ENCODE peak calls at places on chromosomes 12 and 14, in seven cellular contexts. One of them, this sample, is unnamed.

GRCh38 chr12:121789800-121790748 is 3.4 kb downstream of the RHOF start:
- DNase-seq in stimulated activated CD4-positive, alpha-beta T cell treated with anti-CD3 and anti-CD28 coated beads, Interleukin-15, amount 100 ng/mL, for 1 hour: peak
- DNase-seq in NCI-H1105 treated with DMSO at 0.1 percent for 48 hours: no peak
- DNase-seq in A549: no peak
- DNase-seq in naive thymus-derived CD8-positive, alpha-beta T cell: peak
- DNase-seq in transverse colon: peak
- DNase-seq in heart right ventricle: peak
- DNase-seq in this sample: peak

GRCh38 chr12:91364591-91365184 is 182.1 kb upstream of the DCN start:
- DNase-seq in A549: no peak
- DNase-seq in stimulated activated CD4-positive, alpha-beta T cell treated with anti-CD3 and anti-CD28 coated beads, Interleukin-15, amount 100 ng/mL, for 1 hour: no peak
- DNase-seq in heart right ventricle: no peak
- DNase-seq in naive thymus-derived CD8-positive, alpha-beta T cell: no peak
- DNase-seq in NCI-H1105 treated with DMSO at 0.1 percent for 48 hours: no peak
- DNase-seq in transverse colon: no peak
- DNase-seq in this sample: no peak

GRCh38 chr12:122423258-122424165 is 1.0 kb upstream of the CLIP1 start:
- DNase-seq in stimulated activated CD4-positive, alpha-beta T cell treated with anti-CD3 and anti-CD28 coated beads, Interleukin-15, amount 100 ng/mL, for 1 hour: no peak
- DNase-seq in heart right ventricle: peak
- DNase-seq in naive thymus-derived CD8-positive, alpha-beta T cell: no peak
- DNase-seq in NCI-H1105 treated with DMSO at 0.1 percent for 48 hours: peak
- DNase-seq in transverse colon: peak
- DNase-seq in A549: no peak
- DNase-seq in this sample: no peak

GRCh38 chr12:122030427-122030825 is 8.7 kb downstream of the BCL7A start:
- DNase-seq in heart right ventricle: no peak
- DNase-seq in NCI-H1105 treated with DMSO at 0.1 percent for 48 hours: no peak
- DNase-seq in stimulated activated CD4-positive, alpha-beta T cell treated with anti-CD3 and anti-CD28 coated beads, Interleukin-15, amount 100 ng/mL, for 1 hour: no peak
- DNase-seq in naive thymus-derived CD8-positive, alpha-beta T cell: no peak
- DNase-seq in A549: no peak
- DNase-seq in transverse colon: no peak
- DNase-seq in this sample: no peak

GRCh38 chr14:29320261-29320660 is 553.7 kb downstream of the FOXG1 start:
- DNase-seq in naive thymus-derived CD8-positive, alpha-beta T cell: no peak
- DNase-seq in heart right ventricle: no peak
- DNase-seq in A549: no peak
- DNase-seq in transverse colon: no peak
- DNase-seq in stimulated activated CD4-positive, alpha-beta T cell treated with anti-CD3 and anti-CD28 coated beads, Interleukin-15, amount 100 ng/mL, for 1 hour: no peak
- DNase-seq in NCI-H1105 treated with DMSO at 0.1 percent for 48 hours: no peak
- DNase-seq in this sample: no peak

GRCh38 chr12:120352117-120352516 is 16.8 kb downstream of the MSI1 start:
- DNase-seq in heart right ventricle: no peak
- DNase-seq in naive thymus-derived CD8-positive, alpha-beta T cell: no peak
- DNase-seq in NCI-H1105 treated with DMSO at 0.1 percent for 48 hours: no peak
- DNase-seq in A549: no peak
- DNase-seq in stimulated activated CD4-positive, alpha-beta T cell treated with anti-CD3 and anti-CD28 coated beads, Interleukin-15, amount 100 ng/mL, for 1 hour: no peak
- DNase-seq in transverse colon: no peak
- DNase-seq in this sample: no peak

GRCh38 chr14:100567009-100567876 is 20.0 kb downstream of the BEGAIN start:
- DNase-seq in naive thymus-derived CD8-positive, alpha-beta T cell: no peak
- DNase-seq in heart right ventricle: no peak
- DNase-seq in NCI-H1105 treated with DMSO at 0.1 percent for 48 hours: no peak
- DNase-seq in transverse colon: no peak
- DNase-seq in stimulated activated CD4-positive, alpha-beta T cell treated with anti-CD3 and anti-CD28 coated beads, Interleukin-15, amount 100 ng/mL, for 1 hour: no peak
- DNase-seq in A549: no peak
- DNase-seq in this sample: no peak

GRCh38 chr12:6494351-6494743 is 445 bp downstream of the NCAPD2 start:
- DNase-seq in heart right ventricle: no peak
- DNase-seq in transverse colon: no peak
- DNase-seq in stimulated activated CD4-positive, alpha-beta T cell treated with anti-CD3 and anti-CD28 coated beads, Interleukin-15, amount 100 ng/mL, for 1 hour: no peak
- DNase-seq in A549: no peak
- DNase-seq in naive thymus-derived CD8-positive, alpha-beta T cell: no peak
- DNase-seq in NCI-H1105 treated with DMSO at 0.1 percent for 48 hours: no peak
- DNase-seq in this sample: no peak

GRCh38 chr14:72665259-72665658 is 228.6 kb downstream of the DPF3 start:
- DNase-seq in NCI-H1105 treated with DMSO at 0.1 percent for 48 hours: no peak
- DNase-seq in A549: peak
- DNase-seq in transverse colon: no peak
- DNase-seq in heart right ventricle: no peak
- DNase-seq in stimulated activated CD4-positive, alpha-beta T cell treated with anti-CD3 and anti-CD28 coated beads, Interleukin-15, amount 100 ng/mL, for 1 hour: no peak
- DNase-seq in naive thymus-derived CD8-positive, alpha-beta T cell: no peak
- DNase-seq in this sample: no peak

GRCh38 chr12:19799216-19799615 is 359.9 kb downstream of the AEBP2 start:
- DNase-seq in heart right ventricle: no peak
- DNase-seq in A549: no peak
- DNase-seq in naive thymus-derived CD8-positive, alpha-beta T cell: no peak
- DNase-seq in NCI-H1105 treated with DMSO at 0.1 percent for 48 hours: no peak
- DNase-seq in transverse colon: no peak
- DNase-seq in stimulated activated CD4-positive, alpha-beta T cell treated with anti-CD3 and anti-CD28 coated beads, Interleukin-15, amount 100 ng/mL, for 1 hour: no peak
- DNase-seq in this sample: no peak

GRCh38 chr12:139585-139984 is 73.0 kb downstream of the IQSEC3 start:
- DNase-seq in stimulated activated CD4-positive, alpha-beta T cell treated with anti-CD3 and anti-CD28 coated beads, Interleukin-15, amount 100 ng/mL, for 1 hour: no peak
- DNase-seq in A549: no peak
- DNase-seq in NCI-H1105 treated with DMSO at 0.1 percent for 48 hours: no peak
- DNase-seq in heart right ventricle: no peak
- DNase-seq in naive thymus-derived CD8-positive, alpha-beta T cell: no peak
- DNase-seq in transverse colon: no peak
- DNase-seq in this sample: no peak

GRCh38 chr14:101955695-101956161 is 8.6 kb upstream of the DYNC1H1 start:
- DNase-seq in naive thymus-derived CD8-positive, alpha-beta T cell: no peak
- DNase-seq in stimulated activated CD4-positive, alpha-beta T cell treated with anti-CD3 and anti-CD28 coated beads, Interleukin-15, amount 100 ng/mL, for 1 hour: no peak
- DNase-seq in heart right ventricle: no peak
- DNase-seq in A549: no peak
- DNase-seq in transverse colon: no peak
- DNase-seq in NCI-H1105 treated with DMSO at 0.1 percent for 48 hours: no peak
- DNase-seq in this sample: no peak

GRCh38 chr14:103867523-103867953 is 20.2 kb upstream of the PPP1R13B start:
- DNase-seq in NCI-H1105 treated with DMSO at 0.1 percent for 48 hours: peak
- DNase-seq in heart right ventricle: peak
- DNase-seq in transverse colon: peak
- DNase-seq in stimulated activated CD4-positive, alpha-beta T cell treated with anti-CD3 and anti-CD28 coated beads, Interleukin-15, amount 100 ng/mL, for 1 hour: no peak
- DNase-seq in naive thymus-derived CD8-positive, alpha-beta T cell: no peak
- DNase-seq in A549: no peak
- DNase-seq in this sample: peak

GRCh38 chr12:52612431-52613290 is 5.7 kb downstream of the KRT73 start:
- DNase-seq in A549: no peak
- DNase-seq in stimulated activated CD4-positive, alpha-beta T cell treated with anti-CD3 and anti-CD28 coated beads, Interleukin-15, amount 100 ng/mL, for 1 hour: no peak
- DNase-seq in transverse colon: no peak
- DNase-seq in naive thymus-derived CD8-positive, alpha-beta T cell: no peak
- DNase-seq in heart right ventricle: no peak
- DNase-seq in NCI-H1105 treated with DMSO at 0.1 percent for 48 hours: no peak
- DNase-seq in this sample: no peak

GRCh38 chr14:85288041-85288440 is 241.9 kb upstream of the FLRT2 start:
- DNase-seq in NCI-H1105 treated with DMSO at 0.1 percent for 48 hours: no peak
- DNase-seq in stimulated activated CD4-positive, alpha-beta T cell treated with anti-CD3 and anti-CD28 coated beads, Interleukin-15, amount 100 ng/mL, for 1 hour: no peak
- DNase-seq in heart right ventricle: no peak
- DNase-seq in A549: no peak
- DNase-seq in transverse colon: no peak
- DNase-seq in naive thymus-derived CD8-positive, alpha-beta T cell: no peak
- DNase-seq in this sample: no peak

GRCh38 chr12:6843118-6843902 is 2.6 kb downstream of the GNB3 start:
- DNase-seq in naive thymus-derived CD8-positive, alpha-beta T cell: no peak
- DNase-seq in A549: no peak
- DNase-seq in transverse colon: peak
- DNase-seq in heart right ventricle: no peak
- DNase-seq in stimulated activated CD4-positive, alpha-beta T cell treated with anti-CD3 and anti-CD28 coated beads, Interleukin-15, amount 100 ng/mL, for 1 hour: no peak
- DNase-seq in NCI-H1105 treated with DMSO at 0.1 percent for 48 hours: no peak
- DNase-seq in this sample: no peak

GRCh38 chr14:44163946-44164345 is 343.1 kb downstream of the FSCB start:
- DNase-seq in NCI-H1105 treated with DMSO at 0.1 percent for 48 hours: no peak
- DNase-seq in heart right ventricle: no peak
- DNase-seq in A549: no peak
- DNase-seq in transverse colon: no peak
- DNase-seq in naive thymus-derived CD8-positive, alpha-beta T cell: no peak
- DNase-seq in stimulated activated CD4-positive, alpha-beta T cell treated with anti-CD3 and anti-CD28 coated beads, Interleukin-15, amount 100 ng/mL, for 1 hour: no peak
- DNase-seq in this sample: no peak

GRCh38 chr12:117439531-117440001 is 78.1 kb upstream of the NOS1 start:
- DNase-seq in NCI-H1105 treated with DMSO at 0.1 percent for 48 hours: no peak
- DNase-seq in A549: no peak
- DNase-seq in stimulated activated CD4-positive, alpha-beta T cell treated with anti-CD3 and anti-CD28 coated beads, Interleukin-15, amount 100 ng/mL, for 1 hour: no peak
- DNase-seq in heart right ventricle: peak
- DNase-seq in transverse colon: no peak
- DNase-seq in naive thymus-derived CD8-positive, alpha-beta T cell: no peak
- DNase-seq in this sample: no peak

GRCh38 chr14:74595006-74595735 is 16.9 kb downstream of the LTBP2 start:
- DNase-seq in stimulated activated CD4-positive, alpha-beta T cell treated with anti-CD3 and anti-CD28 coated beads, Interleukin-15, amount 100 ng/mL, for 1 hour: no peak
- DNase-seq in naive thymus-derived CD8-positive, alpha-beta T cell: peak
- DNase-seq in A549: no peak
- DNase-seq in heart right ventricle: peak
- DNase-seq in transverse colon: peak
- DNase-seq in NCI-H1105 treated with DMSO at 0.1 percent for 48 hours: no peak
- DNase-seq in this sample: no peak

GRCh38 chr14:35155962-35156361 is 33.6 kb downstream of the PRORP start:
- DNase-seq in naive thymus-derived CD8-positive, alpha-beta T cell: no peak
- DNase-seq in stimulated activated CD4-positive, alpha-beta T cell treated with anti-CD3 and anti-CD28 coated beads, Interleukin-15, amount 100 ng/mL, for 1 hour: no peak
- DNase-seq in NCI-H1105 treated with DMSO at 0.1 percent for 48 hours: no peak
- DNase-seq in transverse colon: no peak
- DNase-seq in A549: no peak
- DNase-seq in heart right ventricle: no peak
- DNase-seq in this sample: no peak

GRCh38 chr14:30874120-30874998 is at the start of gene COCH:
- DNase-seq in stimulated activated CD4-positive, alpha-beta T cell treated with anti-CD3 and anti-CD28 coated beads, Interleukin-15, amount 100 ng/mL, for 1 hour: no peak
- DNase-seq in heart right ventricle: peak
- DNase-seq in transverse colon: peak
- DNase-seq in naive thymus-derived CD8-positive, alpha-beta T cell: peak
- DNase-seq in A549: peak
- DNase-seq in NCI-H1105 treated with DMSO at 0.1 percent for 48 hours: peak
- DNase-seq in this sample: peak

GRCh38 chr12:6896846-6897435 is 7.7 kb upstream of the LRRC23 start:
- DNase-seq in NCI-H1105 treated with DMSO at 0.1 percent for 48 hours: no peak
- DNase-seq in heart right ventricle: no peak
- DNase-seq in naive thymus-derived CD8-positive, alpha-beta T cell: no peak
- DNase-seq in transverse colon: no peak
- DNase-seq in A549: no peak
- DNase-seq in stimulated activated CD4-positive, alpha-beta T cell treated with anti-CD3 and anti-CD28 coated beads, Interleukin-15, amount 100 ng/mL, for 1 hour: no peak
- DNase-seq in this sample: no peak

GRCh38 chr12:48972213-48973021 is 882 bp upstream of the WNT10B start:
- DNase-seq in heart right ventricle: no peak
- DNase-seq in NCI-H1105 treated with DMSO at 0.1 percent for 48 hours: no peak
- DNase-seq in A549: no peak
- DNase-seq in stimulated activated CD4-positive, alpha-beta T cell treated with anti-CD3 and anti-CD28 coated beads, Interleukin-15, amount 100 ng/mL, for 1 hour: no peak
- DNase-seq in transverse colon: no peak
- DNase-seq in naive thymus-derived CD8-positive, alpha-beta T cell: no peak
- DNase-seq in this sample: no peak

GRCh38 chr12:19453961-19454360 is 14.7 kb downstream of the AEBP2 start:
- DNase-seq in NCI-H1105 treated with DMSO at 0.1 percent for 48 hours: no peak
- DNase-seq in A549: no peak
- DNase-seq in heart right ventricle: no peak
- DNase-seq in naive thymus-derived CD8-positive, alpha-beta T cell: no peak
- DNase-seq in stimulated activated CD4-positive, alpha-beta T cell treated with anti-CD3 and anti-CD28 coated beads, Interleukin-15, amount 100 ng/mL, for 1 hour: no peak
- DNase-seq in transverse colon: no peak
- DNase-seq in this sample: no peak

GRCh38 chr14:31785574-31785973 is 224.4 kb downstream of the NUBPL start:
- DNase-seq in A549: no peak
- DNase-seq in transverse colon: no peak
- DNase-seq in heart right ventricle: no peak
- DNase-seq in naive thymus-derived CD8-positive, alpha-beta T cell: no peak
- DNase-seq in NCI-H1105 treated with DMSO at 0.1 percent for 48 hours: no peak
- DNase-seq in stimulated activated CD4-positive, alpha-beta T cell treated with anti-CD3 and anti-CD28 coated beads, Interleukin-15, amount 100 ng/mL, for 1 hour: no peak
- DNase-seq in this sample: no peak

GRCh38 chr14:99239661-99240092 is 32.3 kb downstream of the BCL11B start:
- DNase-seq in heart right ventricle: no peak
- DNase-seq in transverse colon: no peak
- DNase-seq in stimulated activated CD4-positive, alpha-beta T cell treated with anti-CD3 and anti-CD28 coated beads, Interleukin-15, amount 100 ng/mL, for 1 hour: no peak
- DNase-seq in A549: no peak
- DNase-seq in naive thymus-derived CD8-positive, alpha-beta T cell: no peak
- DNase-seq in NCI-H1105 treated with DMSO at 0.1 percent for 48 hours: no peak
- DNase-seq in this sample: no peak

GRCh38 chr12:94900496-94900895 is 103.0 kb downstream of the NDUFA12 start:
- DNase-seq in NCI-H1105 treated with DMSO at 0.1 percent for 48 hours: no peak
- DNase-seq in stimulated activated CD4-positive, alpha-beta T cell treated with anti-CD3 and anti-CD28 coated beads, Interleukin-15, amount 100 ng/mL, for 1 hour: no peak
- DNase-seq in heart right ventricle: no peak
- DNase-seq in A549: no peak
- DNase-seq in transverse colon: no peak
- DNase-seq in naive thymus-derived CD8-positive, alpha-beta T cell: no peak
- DNase-seq in this sample: no peak

GRCh38 chr12:114911196-114911595 is 227.2 kb upstream of the TBX3 start:
- DNase-seq in heart right ventricle: no peak
- DNase-seq in transverse colon: no peak
- DNase-seq in NCI-H1105 treated with DMSO at 0.1 percent for 48 hours: no peak
- DNase-seq in A549: no peak
- DNase-seq in naive thymus-derived CD8-positive, alpha-beta T cell: no peak
- DNase-seq in stimulated activated CD4-positive, alpha-beta T cell treated with anti-CD3 and anti-CD28 coated beads, Interleukin-15, amount 100 ng/mL, for 1 hour: no peak
- DNase-seq in this sample: no peak

GRCh38 chr12:108338915-108339657 is at the start of gene CMKLR1:
- DNase-seq in A549: no peak
- DNase-seq in transverse colon: peak
- DNase-seq in naive thymus-derived CD8-positive, alpha-beta T cell: no peak
- DNase-seq in NCI-H1105 treated with DMSO at 0.1 percent for 48 hours: no peak
- DNase-seq in heart right ventricle: peak
- DNase-seq in stimulated activated CD4-positive, alpha-beta T cell treated with anti-CD3 and anti-CD28 coated beads, Interleukin-15, amount 100 ng/mL, for 1 hour: no peak
- DNase-seq in this sample: no peak

GRCh38 chr12:6958609-6959375 is 7.6 kb downstream of the PTPN6 start:
- DNase-seq in naive thymus-derived CD8-positive, alpha-beta T cell: peak
- DNase-seq in A549: no peak
- DNase-seq in heart right ventricle: peak
- DNase-seq in transverse colon: peak
- DNase-seq in NCI-H1105 treated with DMSO at 0.1 percent for 48 hours: no peak
- DNase-seq in stimulated activated CD4-positive, alpha-beta T cell treated with anti-CD3 and anti-CD28 coated beads, Interleukin-15, amount 100 ng/mL, for 1 hour: no peak
- DNase-seq in this sample: no peak

GRCh38 chr14:102234331-102235264 is 70.4 kb downstream of the MOK start:
- DNase-seq in NCI-H1105 treated with DMSO at 0.1 percent for 48 hours: no peak
- DNase-seq in naive thymus-derived CD8-positive, alpha-beta T cell: no peak
- DNase-seq in stimulated activated CD4-positive, alpha-beta T cell treated with anti-CD3 and anti-CD28 coated beads, Interleukin-15, amount 100 ng/mL, for 1 hour: no peak
- DNase-seq in heart right ventricle: no peak
- DNase-seq in transverse colon: no peak
- DNase-seq in A549: no peak
- DNase-seq in this sample: no peak

GRCh38 chr14:105739331-105740102 is 213.1 kb downstream of the TMEM121 start:
- DNase-seq in naive thymus-derived CD8-positive, alpha-beta T cell: no peak
- DNase-seq in transverse colon: no peak
- DNase-seq in NCI-H1105 treated with DMSO at 0.1 percent for 48 hours: no peak
- DNase-seq in stimulated activated CD4-positive, alpha-beta T cell treated with anti-CD3 and anti-CD28 coated beads, Interleukin-15, amount 100 ng/mL, for 1 hour: no peak
- DNase-seq in A549: no peak
- DNase-seq in heart right ventricle: no peak
- DNase-seq in this sample: no peak

GRCh38 chr14:32507029-32507984 is 178.2 kb downstream of the AKAP6 start:
- DNase-seq in heart right ventricle: no peak
- DNase-seq in A549: peak
- DNase-seq in NCI-H1105 treated with DMSO at 0.1 percent for 48 hours: no peak
- DNase-seq in naive thymus-derived CD8-positive, alpha-beta T cell: no peak
- DNase-seq in transverse colon: no peak
- DNase-seq in stimulated activated CD4-positive, alpha-beta T cell treated with anti-CD3 and anti-CD28 coated beads, Interleukin-15, amount 100 ng/mL, for 1 hour: no peak
- DNase-seq in this sample: no peak

GRCh38 chr12:99386907-99387306 is 260.6 kb upstream of the GARIN6 start:
- DNase-seq in naive thymus-derived CD8-positive, alpha-beta T cell: no peak
- DNase-seq in heart right ventricle: no peak
- DNase-seq in A549: peak
- DNase-seq in transverse colon: no peak
- DNase-seq in NCI-H1105 treated with DMSO at 0.1 percent for 48 hours: no peak
- DNase-seq in stimulated activated CD4-positive, alpha-beta T cell treated with anti-CD3 and anti-CD28 coated beads, Interleukin-15, amount 100 ng/mL, for 1 hour: no peak
- DNase-seq in this sample: no peak

GRCh38 chr14:76924363-76925151 is 98.3 kb downstream of the LRRC74A start:
- DNase-seq in transverse colon: no peak
- DNase-seq in heart right ventricle: no peak
- DNase-seq in naive thymus-derived CD8-positive, alpha-beta T cell: peak
- DNase-seq in NCI-H1105 treated with DMSO at 0.1 percent for 48 hours: peak
- DNase-seq in stimulated activated CD4-positive, alpha-beta T cell treated with anti-CD3 and anti-CD28 coated beads, Interleukin-15, amount 100 ng/mL, for 1 hour: no peak
- DNase-seq in A549: no peak
- DNase-seq in this sample: no peak

GRCh38 chr14:105153331-105153731 is 15.2 kb downstream of the JAG2 start:
- DNase-seq in transverse colon: no peak
- DNase-seq in stimulated activated CD4-positive, alpha-beta T cell treated with anti-CD3 and anti-CD28 coated beads, Interleukin-15, amount 100 ng/mL, for 1 hour: no peak
- DNase-seq in naive thymus-derived CD8-positive, alpha-beta T cell: no peak
- DNase-seq in A549: no peak
- DNase-seq in heart right ventricle: peak
- DNase-seq in NCI-H1105 treated with DMSO at 0.1 percent for 48 hours: no peak
- DNase-seq in this sample: no peak

GRCh38 chr14:32593290-32593942 is 264.3 kb downstream of the AKAP6 start:
- DNase-seq in heart right ventricle: no peak
- DNase-seq in NCI-H1105 treated with DMSO at 0.1 percent for 48 hours: no peak
- DNase-seq in transverse colon: no peak
- DNase-seq in A549: no peak
- DNase-seq in stimulated activated CD4-positive, alpha-beta T cell treated with anti-CD3 and anti-CD28 coated beads, Interleukin-15, amount 100 ng/mL, for 1 hour: no peak
- DNase-seq in naive thymus-derived CD8-positive, alpha-beta T cell: no peak
- DNase-seq in this sample: no peak

GRCh38 chr12:29614926-29615325 is 117.4 kb upstream of the OVCH1 start:
- DNase-seq in heart right ventricle: no peak
- DNase-seq in stimulated activated CD4-positive, alpha-beta T cell treated with anti-CD3 and anti-CD28 coated beads, Interleukin-15, amount 100 ng/mL, for 1 hour: no peak
- DNase-seq in naive thymus-derived CD8-positive, alpha-beta T cell: no peak
- DNase-seq in NCI-H1105 treated with DMSO at 0.1 percent for 48 hours: no peak
- DNase-seq in A549: no peak
- DNase-seq in transverse colon: no peak
- DNase-seq in this sample: no peak

This sample was measured in stomach.